ENCODE peak calls at places on chromosome 10, in seven cellular contexts. One of them, this sample, is unnamed.

GRCh38 chr10:78301891-78302738 is 268.5 kb downstream of the RPS24 start:
- DNase-seq in stomach: no peak
- DNase-seq in esophagus squamous epithelium: no peak
- DNase-seq in transverse colon: no peak
- DNase-seq in uterus: no peak
- DNase-seq in H54: no peak
- DNase-seq in ovary: no peak
- DNase-seq in this sample: no peak

GRCh38 chr10:61314273-61314672 is 138.9 kb downstream of the TMEM26 start:
- DNase-seq in stomach: no peak
- DNase-seq in esophagus squamous epithelium: no peak
- DNase-seq in transverse colon: no peak
- DNase-seq in uterus: no peak
- DNase-seq in H54: no peak
- DNase-seq in ovary: no peak
- DNase-seq in this sample: no peak

GRCh38 chr10:22737587-22737986 is 23.2 kb upstream of the PIP4K2A start:
- DNase-seq in stomach: no peak
- DNase-seq in esophagus squamous epithelium: no peak
- DNase-seq in transverse colon: no peak
- DNase-seq in uterus: no peak
- DNase-seq in H54: peak
- DNase-seq in ovary: no peak
- DNase-seq in this sample: no peak

GRCh38 chr10:74748632-74749031 is 77.8 kb upstream of the KAT6B start:
- DNase-seq in stomach: no peak
- DNase-seq in esophagus squamous epithelium: no peak
- DNase-seq in transverse colon: no peak
- DNase-seq in uterus: no peak
- DNase-seq in H54: no peak
- DNase-seq in ovary: no peak
- DNase-seq in this sample: no peak

GRCh38 chr10:121553861-121554264 is 44.4 kb downstream of the FGFR2 start:
- DNase-seq in stomach: peak
- DNase-seq in esophagus squamous epithelium: no peak
- DNase-seq in transverse colon: peak
- DNase-seq in uterus: peak
- DNase-seq in H54: no peak
- DNase-seq in ovary: no peak
- DNase-seq in this sample: no peak

GRCh38 chr10:28768227-28768626 is 90.9 kb downstream of the BAMBI start:
- DNase-seq in stomach: no peak
- DNase-seq in esophagus squamous epithelium: no peak
- DNase-seq in transverse colon: no peak
- DNase-seq in uterus: no peak
- DNase-seq in H54: no peak
- DNase-seq in ovary: no peak
- DNase-seq in this sample: no peak

GRCh38 chr10:75263806-75264205 is 28.0 kb upstream of the COMTD1 start:
- DNase-seq in stomach: peak
- DNase-seq in esophagus squamous epithelium: no peak
- DNase-seq in transverse colon: no peak
- DNase-seq in uterus: no peak
- DNase-seq in H54: no peak
- DNase-seq in ovary: no peak
- DNase-seq in this sample: no peak

GRCh38 chr10:86953747-86954680 is 3.4 kb downstream of the MMRN2 start:
- DNase-seq in stomach: no peak
- DNase-seq in esophagus squamous epithelium: no peak
- DNase-seq in transverse colon: no peak
- DNase-seq in uterus: peak
- DNase-seq in H54: no peak
- DNase-seq in ovary: peak
- DNase-seq in this sample: no peak

GRCh38 chr10:4470231-4470840 is 355.7 kb upstream of the AKR1E2 start:
- DNase-seq in stomach: no peak
- DNase-seq in esophagus squamous epithelium: no peak
- DNase-seq in transverse colon: no peak
- DNase-seq in uterus: no peak
- DNase-seq in H54: peak
- DNase-seq in ovary: no peak
- DNase-seq in this sample: no peak

GRCh38 chr10:119268871-119269506 is 61.6 kb downstream of the GRK5 start:
- DNase-seq in stomach: no peak
- DNase-seq in esophagus squamous epithelium: no peak
- DNase-seq in transverse colon: no peak
- DNase-seq in uterus: no peak
- DNase-seq in H54: no peak
- DNase-seq in ovary: no peak
- DNase-seq in this sample: peak

GRCh38 chr10:79981673-79982485 is 33.0 kb upstream of the SFTPD start:
- DNase-seq in stomach: peak
- DNase-seq in esophagus squamous epithelium: no peak
- DNase-seq in transverse colon: peak
- DNase-seq in uterus: peak
- DNase-seq in H54: peak
- DNase-seq in ovary: no peak
- DNase-seq in this sample: no peak

GRCh38 chr10:59752278-59752940 is 846 bp downstream of the MRLN start:
- DNase-seq in stomach: no peak
- DNase-seq in esophagus squamous epithelium: no peak
- DNase-seq in transverse colon: no peak
- DNase-seq in uterus: no peak
- DNase-seq in H54: no peak
- DNase-seq in ovary: no peak
- DNase-seq in this sample: no peak

GRCh38 chr10:18233775-18234174 is 93.6 kb downstream of the CACNB2 start:
- DNase-seq in stomach: no peak
- DNase-seq in esophagus squamous epithelium: no peak
- DNase-seq in transverse colon: peak
- DNase-seq in uterus: no peak
- DNase-seq in H54: no peak
- DNase-seq in ovary: peak
- DNase-seq in this sample: no peak

GRCh38 chr10:79144341-79145173 is 75.8 kb downstream of the ZMIZ1 start:
- DNase-seq in stomach: peak
- DNase-seq in esophagus squamous epithelium: no peak
- DNase-seq in transverse colon: no peak
- DNase-seq in uterus: no peak
- DNase-seq in H54: no peak
- DNase-seq in ovary: no peak
- DNase-seq in this sample: no peak

GRCh38 chr10:90912854-90913479 is 7.9 kb downstream of the ANKRD1 start:
- DNase-seq in stomach: no peak
- DNase-seq in esophagus squamous epithelium: no peak
- DNase-seq in transverse colon: no peak
- DNase-seq in uterus: no peak
- DNase-seq in H54: no peak
- DNase-seq in ovary: no peak
- DNase-seq in this sample: no peak

GRCh38 chr10:72321248-72322029 is 33.3 kb downstream of the DNAJB12 start:
- DNase-seq in stomach: no peak
- DNase-seq in esophagus squamous epithelium: no peak
- DNase-seq in transverse colon: no peak
- DNase-seq in uterus: no peak
- DNase-seq in H54: no peak
- DNase-seq in ovary: no peak
- DNase-seq in this sample: no peak

GRCh38 chr10:116679351-116679750 is 58.6 kb downstream of the PNLIPRP2 start:
- DNase-seq in stomach: no peak
- DNase-seq in esophagus squamous epithelium: no peak
- DNase-seq in transverse colon: no peak
- DNase-seq in uterus: no peak
- DNase-seq in H54: no peak
- DNase-seq in ovary: no peak
- DNase-seq in this sample: no peak

GRCh38 chr10:77905086-77905735 is 21.3 kb downstream of the DLG5 start:
- DNase-seq in stomach: no peak
- DNase-seq in esophagus squamous epithelium: no peak
- DNase-seq in transverse colon: no peak
- DNase-seq in uterus: no peak
- DNase-seq in H54: no peak
- DNase-seq in ovary: no peak
- DNase-seq in this sample: no peak

GRCh38 chr10:62810131-62810530 is 5.6 kb downstream of the ADO start:
- DNase-seq in stomach: no peak
- DNase-seq in esophagus squamous epithelium: no peak
- DNase-seq in transverse colon: no peak
- DNase-seq in uterus: no peak
- DNase-seq in H54: no peak
- DNase-seq in ovary: no peak
- DNase-seq in this sample: no peak

GRCh38 chr10:62805139-62806092 is 896 bp downstream of the ADO start:
- DNase-seq in stomach: no peak
- DNase-seq in esophagus squamous epithelium: no peak
- DNase-seq in transverse colon: peak
- DNase-seq in uterus: peak
- DNase-seq in H54: no peak
- DNase-seq in ovary: no peak
- DNase-seq in this sample: no peak

GRCh38 chr10:62806246-62806645 is 1.7 kb downstream of the ADO start:
- DNase-seq in stomach: no peak
- DNase-seq in esophagus squamous epithelium: no peak
- DNase-seq in transverse colon: no peak
- DNase-seq in uterus: no peak
- DNase-seq in H54: no peak
- DNase-seq in ovary: no peak
- DNase-seq in this sample: no peak

GRCh38 chr10:62803993-62804383 is 532 bp upstream of the ADO start:
- DNase-seq in stomach: no peak
- DNase-seq in esophagus squamous epithelium: no peak
- DNase-seq in transverse colon: no peak
- DNase-seq in uterus: no peak
- DNase-seq in H54: no peak
- DNase-seq in ovary: no peak
- DNase-seq in this sample: no peak

GRCh38 chr10:62804384-62805138 is at the start of gene ADO:
- DNase-seq in stomach: peak
- DNase-seq in esophagus squamous epithelium: peak
- DNase-seq in transverse colon: peak
- DNase-seq in uterus: peak
- DNase-seq in H54: peak
- DNase-seq in ovary: peak
- DNase-seq in this sample: peak
- TF ChIP-seq POLR2A in stomach: no peak
- TF ChIP-seq POLR2A in esophagus squamous epithelium: peak
- TF ChIP-seq POLR2A in transverse colon: peak
- TF ChIP-seq POLR2A in uterus: peak
- TF ChIP-seq POLR2A in H54: peak
- TF ChIP-seq POLR2A in ovary: peak
- TF ChIP-seq POLR2A in this sample: no peak

GRCh38 chr10:43137971-43138756 is at the start of gene CSGALNACT2:
- DNase-seq in stomach: peak
- DNase-seq in esophagus squamous epithelium: peak
- DNase-seq in transverse colon: peak
- DNase-seq in uterus: peak
- DNase-seq in H54: peak
- DNase-seq in ovary: peak
- DNase-seq in this sample: peak
- TF ChIP-seq POLR2A in stomach: no peak
- TF ChIP-seq POLR2A in esophagus squamous epithelium: peak
- TF ChIP-seq POLR2A in transverse colon: peak
- TF ChIP-seq POLR2A in uterus: peak
- TF ChIP-seq POLR2A in H54: peak
- TF ChIP-seq POLR2A in ovary: peak
- TF ChIP-seq POLR2A in this sample: peak

DNA sequence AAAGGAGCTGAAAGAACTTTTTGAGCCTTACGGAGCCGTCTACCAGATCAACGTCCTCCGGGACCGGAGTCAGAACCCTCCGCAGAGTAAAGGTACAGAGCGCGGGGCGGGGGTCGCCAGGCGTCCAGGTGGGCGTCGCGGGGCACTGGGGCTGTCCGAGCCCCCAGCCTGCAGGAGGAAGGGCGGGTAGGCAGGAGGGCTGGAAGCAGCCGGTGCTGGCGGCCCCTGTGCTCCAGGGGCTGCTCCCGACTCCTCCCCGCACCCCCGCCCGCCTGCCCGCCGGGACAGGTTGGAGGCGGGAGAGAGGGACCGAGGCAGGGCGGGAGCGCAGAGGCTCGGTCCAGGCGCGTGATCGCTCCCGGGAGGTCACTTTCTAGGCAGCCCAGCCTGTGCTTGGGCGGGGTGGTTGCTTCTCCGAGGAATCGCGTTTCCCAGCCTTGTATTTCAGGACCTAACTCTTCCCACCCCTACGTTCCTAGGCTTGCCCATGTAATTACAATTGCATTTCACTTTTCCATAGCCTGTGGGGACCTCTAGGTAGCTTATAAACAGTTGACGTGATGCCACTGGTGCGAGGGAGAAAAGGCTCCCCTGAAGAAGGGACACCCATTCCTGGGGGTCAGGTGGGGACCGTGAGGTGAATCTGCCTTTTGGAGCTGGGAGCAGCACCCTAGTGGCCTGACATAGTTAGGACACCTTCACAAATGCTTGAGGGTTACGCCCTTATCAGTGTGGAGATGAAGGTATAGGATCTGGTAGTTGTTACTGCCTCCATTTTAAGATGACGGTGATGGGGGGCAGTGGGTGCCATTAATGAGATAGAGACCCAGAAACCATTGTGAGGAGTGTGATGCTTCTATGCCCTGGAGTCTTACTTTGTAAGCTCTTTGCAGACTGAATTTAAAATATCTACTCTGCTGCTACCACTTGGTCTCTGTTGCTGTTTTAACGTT is 148.2 kb downstream of the CELF2 start:
- DNase-seq in stomach: peak
- DNase-seq in esophagus squamous epithelium: no peak
- DNase-seq in transverse colon: peak
- DNase-seq in uterus: peak
- DNase-seq in H54: peak
- DNase-seq in ovary: peak
- DNase-seq in this sample: peak
- TF ChIP-seq POLR2A in stomach: no peak
- TF ChIP-seq POLR2A in esophagus squamous epithelium: no peak
- TF ChIP-seq POLR2A in transverse colon: peak
- TF ChIP-seq POLR2A in uterus: no peak
- TF ChIP-seq POLR2A in H54: no peak
- TF ChIP-seq POLR2A in ovary: peak
- TF ChIP-seq POLR2A in this sample: peak

DNA sequence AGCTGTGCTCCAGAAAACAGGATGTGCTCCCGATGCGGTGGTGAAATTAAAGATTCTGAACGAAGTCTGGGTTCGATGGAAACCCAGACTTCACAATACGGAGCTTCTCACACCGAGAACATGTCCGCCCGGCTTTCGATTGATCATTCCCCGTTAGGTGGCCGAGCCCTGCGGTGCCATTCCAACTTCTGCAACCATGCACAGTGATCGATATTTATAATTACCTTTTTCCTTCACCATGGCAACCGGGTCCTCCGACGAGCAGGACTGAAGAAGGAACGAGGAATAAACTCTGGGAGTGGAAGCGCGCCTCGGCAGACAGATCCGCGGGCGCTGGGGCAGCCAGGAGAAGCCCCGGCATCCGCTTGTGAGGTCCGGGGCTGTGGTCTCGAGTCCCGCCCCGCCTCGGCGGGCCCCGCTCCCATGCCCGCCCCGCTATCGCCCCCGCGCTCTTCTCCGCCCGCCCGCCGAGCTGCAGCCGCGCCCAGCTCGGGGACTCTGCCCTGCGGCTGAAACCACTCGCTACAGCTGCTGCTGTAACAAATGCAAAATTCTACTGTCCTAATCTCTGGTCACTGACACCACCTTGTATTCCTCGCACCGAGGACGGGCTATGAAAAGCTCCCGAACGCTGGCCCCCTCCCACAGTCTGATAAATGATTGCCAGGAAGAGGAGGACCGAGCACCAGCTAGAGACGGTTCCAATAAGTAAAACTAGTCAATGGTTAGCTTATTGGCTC is 26.2 kb downstream of the ABLIM1 start:
- DNase-seq in stomach: no peak
- DNase-seq in esophagus squamous epithelium: no peak
- DNase-seq in transverse colon: peak
- DNase-seq in uterus: no peak
- DNase-seq in H54: no peak
- DNase-seq in ovary: peak
- DNase-seq in this sample: peak
- TF ChIP-seq POLR2A in stomach: no peak
- TF ChIP-seq POLR2A in esophagus squamous epithelium: no peak
- TF ChIP-seq POLR2A in transverse colon: no peak
- TF ChIP-seq POLR2A in uterus: no peak
- TF ChIP-seq POLR2A in H54: no peak
- TF ChIP-seq POLR2A in ovary: no peak
- TF ChIP-seq POLR2A in this sample: no peak